ENCODE peak calls at places on chromosomes 1 and 21, in nine cellular contexts. D, Q, V, A, X, N, H, E and J are unnamed samples.

GRCh38 chr21:20902998-20903397 is 95.2 kb upstream of the NCAM2 start:
- DNase-seq in D (no peak), Q (no peak), V (no peak), A (no peak), X (no peak), N (no peak), H (no peak), E (no peak), J (no peak)

GRCh38 chr1:117173711-117174110 is 37.0 kb downstream of the VTCN1 start:
- DNase-seq in D (no peak), Q (no peak), V (no peak), A (no peak), X (no peak), N (no peak), H (no peak), E (no peak), J (no peak)

GRCh38 chr1:116330846-116331245 is 42.2 kb upstream of the ATP1A1 start:
- DNase-seq in D (no peak), Q (no peak), V (no peak), A (no peak), X (no peak), N (no peak), H (no peak), E (no peak), J (no peak)

GRCh38 chr1:217021400-217021799 is 298.2 kb upstream of the ESRRG start:
- DNase-seq in D (no peak), Q (no peak), V (no peak), A (no peak), X (no peak), N (no peak), H (no peak), E (no peak), J (no peak)

GRCh38 chr1:211829343-211830054 is 1.1 kb downstream of the LPGAT1 start:
- DNase-seq in D (peak), Q (peak), V (peak), A (no peak), X (no peak), N (no peak), H (peak), E (peak), J (no peak)

GRCh38 chr21:35562876-35563275 is 497.4 kb downstream of the SETD4 start:
- DNase-seq in D (no peak), Q (no peak), V (no peak), A (peak), X (no peak), N (no peak), H (no peak), E (no peak), J (no peak)

GRCh38 chr1:191279266-191279800 is 801.7 kb upstream of the BRINP3 start:
- DNase-seq in D (no peak), Q (no peak), V (no peak), A (no peak), X (no peak), N (no peak), H (no peak), E (no peak), J (no peak)

GRCh38 chr1:162091681-162092524 is 22.4 kb downstream of the NOS1AP start:
- DNase-seq in D (no peak), Q (no peak), V (no peak), A (no peak), X (no peak), N (no peak), H (peak), E (no peak), J (no peak)

GRCh38 chr1:21273743-21274142 is 16.5 kb downstream of the ECE1 start:
- DNase-seq in D (no peak), Q (peak), V (peak), A (no peak), X (no peak), N (no peak), H (no peak), E (no peak), J (no peak)

GRCh38 chr1:30334767-30335166 is 388.6 kb downstream of the MATN1 start:
- DNase-seq in D (no peak), Q (no peak), V (no peak), A (no peak), X (no peak), N (no peak), H (no peak), E (no peak), J (no peak)

GRCh38 chr1:50181027-50181663 is 72.4 kb downstream of the ELAVL4 start:
- DNase-seq in D (no peak), Q (no peak), V (no peak), A (no peak), X (no peak), N (no peak), H (no peak), E (no peak), J (no peak)

GRCh38 chr1:232368821-232369321 is 261.1 kb downstream of the SIPA1L2 start:
- DNase-seq in D (no peak), Q (no peak), V (no peak), A (no peak), X (no peak), N (no peak), H (no peak), E (no peak), J (no peak)

GRCh38 chr1:207021876-207022596 is 10.5 kb downstream of the C1orf116 start:
- DNase-seq in D (peak), Q (no peak), V (no peak), A (no peak), X (no peak), N (no peak), H (no peak), E (no peak), J (no peak)

GRCh38 chr1:196209983-196210382 is 398.3 kb downstream of the KCNT2 start:
- DNase-seq in D (peak), Q (no peak), V (no peak), A (no peak), X (no peak), N (no peak), H (no peak), E (no peak), J (no peak)

GRCh38 chr1:150566589-150567340 is 12.6 kb downstream of the MCL1 start:
- DNase-seq in D (no peak), Q (no peak), V (no peak), A (no peak), X (no peak), N (no peak), H (no peak), E (no peak), J (no peak)

GRCh38 chr1:186958520-186958919 is 129.8 kb downstream of the PLA2G4A start:
- DNase-seq in D (peak), Q (no peak), V (no peak), A (peak), X (no peak), N (peak), H (no peak), E (no peak), J (no peak)

GRCh38 chr1:93851878-93852277 is 27.1 kb downstream of the DNTTIP2 start:
- DNase-seq in D (no peak), Q (no peak), V (no peak), A (no peak), X (no peak), N (no peak), H (no peak), E (no peak), J (no peak)

GRCh38 chr1:32151319-32151787 is 28.1 kb upstream of the TXLNA start:
- DNase-seq in D (peak), Q (no peak), V (no peak), A (peak), X (no peak), N (no peak), H (no peak), E (peak), J (no peak)

GRCh38 chr1:67496329-67496728 is 66.1 kb upstream of the SERBP1 start:
- DNase-seq in D (no peak), Q (no peak), V (no peak), A (no peak), X (no peak), N (no peak), H (no peak), E (no peak), J (no peak)

GRCh38 chr1:212106286-212106792 is 70.8 kb downstream of the DTL start:
- DNase-seq in D (no peak), Q (no peak), V (no peak), A (no peak), X (no peak), N (no peak), H (peak), E (no peak), J (no peak)

GRCh38 chr1:214050513-214051401 is 63.0 kb downstream of the PROX1 start:
- DNase-seq in D (no peak), Q (no peak), V (no peak), A (no peak), X (no peak), N (no peak), H (no peak), E (no peak), J (no peak)

GRCh38 chr1:26717066-26717465 is 21.3 kb downstream of the ARID1A start:
- DNase-seq in D (peak), Q (no peak), V (no peak), A (no peak), X (no peak), N (no peak), H (no peak), E (no peak), J (no peak)

GRCh38 chr21:44710756-44711326 is 531 bp downstream of the TSPEAR start:
- DNase-seq in D (no peak), Q (peak), V (no peak), A (no peak), X (no peak), N (no peak), H (peak), E (peak), J (no peak)

GRCh38 chr21:42465008-42465878 is 30.8 kb downstream of the RSPH1 start:
- DNase-seq in D (no peak), Q (no peak), V (no peak), A (peak), X (no peak), N (peak), H (no peak), E (no peak), J (no peak)

GRCh38 chr1:200129480-200129879 is 102.0 kb downstream of the NR5A2 start:
- DNase-seq in D (no peak), Q (no peak), V (no peak), A (no peak), X (no peak), N (no peak), H (peak), E (no peak), J (no peak)

GRCh38 chr21:36661511-36662309 is 37.2 kb upstream of the SIM2 start:
- DNase-seq in D (peak), Q (no peak), V (no peak), A (peak), X (no peak), N (no peak), H (peak), E (peak), J (no peak)

GRCh38 chr21:33543505-33544129 is 779 bp downstream of the SON start:
- DNase-seq in D (no peak), Q (peak), V (peak), A (peak), X (no peak), N (no peak), H (no peak), E (peak), J (no peak)

GRCh38 chr1:204450461-204451257 is 39.0 kb upstream of the PPP1R15B start:
- DNase-seq in D (no peak), Q (peak), V (peak), A (no peak), X (no peak), N (no peak), H (peak), E (peak), J (no peak)

GRCh38 chr1:10615336-10615735 is 140.6 kb downstream of the PEX14 start:
- DNase-seq in D (no peak), Q (no peak), V (no peak), A (no peak), X (no peak), N (no peak), H (no peak), E (no peak), J (no peak)

GRCh38 chr1:11680270-11681070 is 478 bp downstream of the MAD2L2 start:
- DNase-seq in D (peak), Q (peak), V (no peak), A (no peak), X (no peak), N (no peak), H (peak), E (no peak), J (no peak)
- TF ChIP-seq CTCF in D (no peak), Q (no peak), V (no peak), A (no peak), X (no peak), N (no peak), H (no peak), E (no peak), J (no peak)

GRCh38 chr1:5707566-5708178 is 284.6 kb downstream of the NPHP4 start:
- DNase-seq in D (no peak), Q (no peak), V (no peak), A (no peak), X (no peak), N (no peak), H (no peak), E (no peak), J (no peak)
- H3K4me3 ChIP-seq in D (no peak), Q (no peak), V (no peak), A (no peak), X (no peak), N (no peak), H (no peak), E (no peak), J (no peak)

GRCh38 chr1:18322353-18323032 is 158.2 kb upstream of the KLHDC7A start:
- DNase-seq in D (no peak), Q (no peak), V (no peak), A (no peak), X (no peak), N (no peak), H (peak), E (peak), J (no peak)

GRCh38 chr1:18326171-18326950 is 154.4 kb upstream of the KLHDC7A start:
- DNase-seq in D (no peak), Q (no peak), V (no peak), A (no peak), X (no peak), N (no peak), H (no peak), E (no peak), J (no peak)

GRCh38 chr1:18323259-18323658 is 157.5 kb upstream of the KLHDC7A start:
- DNase-seq in D (no peak), Q (no peak), V (no peak), A (no peak), X (no peak), N (no peak), H (no peak), E (no peak), J (no peak)

GRCh38 chr1:18325151-18325550 is 155.6 kb upstream of the KLHDC7A start:
- DNase-seq in D (no peak), Q (no peak), V (no peak), A (no peak), X (no peak), N (no peak), H (no peak), E (no peak), J (no peak)

DNA sequence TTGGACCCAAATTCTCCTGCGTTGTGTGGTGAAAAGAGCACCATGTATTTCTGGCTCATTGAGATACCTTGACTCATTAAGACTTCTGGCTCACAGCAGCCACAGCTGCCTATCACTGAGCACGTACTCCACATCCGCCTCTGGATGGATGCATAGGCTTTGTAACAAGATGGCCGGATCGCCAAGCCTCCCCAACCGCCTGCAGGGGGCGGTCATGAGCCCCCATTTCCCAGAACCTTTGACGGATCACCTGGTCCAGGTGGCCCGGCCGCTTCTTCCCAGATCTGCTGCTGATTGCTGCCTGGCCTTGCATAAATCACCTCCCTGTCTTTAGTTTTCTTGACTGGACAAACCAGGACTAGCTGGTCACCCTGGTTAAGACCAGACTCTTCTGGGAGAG is 156.5 kb upstream of the KLHDC7A start:
- DNase-seq in D (no peak), Q (no peak), V (no peak), A (no peak), X (no peak), N (no peak), H (peak), E (no peak), J (no peak)
- TF ChIP-seq CTCF in D (no peak), Q (no peak), V (no peak), A (no peak), X (no peak), N (no peak), H (peak), E (peak), J (peak)

GRCh38 chr21:46033410-46034404 is 52.1 kb downstream of the COL6A1 start:
- DNase-seq in D (no peak), Q (no peak), V (no peak), A (no peak), X (no peak), N (no peak), H (no peak), E (no peak), J (no peak)
- H3K4me3 ChIP-seq in D (no peak), Q (no peak), V (no peak), A (no peak), X (no peak), N (no peak), H (no peak), E (no peak), J (no peak)

GRCh38 chr1:88228153-88228552 is 455.9 kb upstream of the PKN2 start:
- DNase-seq in D (no peak), Q (no peak), V (no peak), A (no peak), X (no peak), N (no peak), H (peak), E (peak), J (no peak)
- TF ChIP-seq CTCF in D (no peak), Q (no peak), V (no peak), A (peak), X (no peak), N (no peak), H (peak), E (no peak), J (peak)

GRCh38 chr1:230753586-230754251 is 6.5 kb downstream of the CAPN9 start:
- DNase-seq in D (no peak), Q (no peak), V (peak), A (no peak), X (no peak), N (no peak), H (peak), E (no peak), J (no peak)
- H3K4me3 ChIP-seq in D (no peak), Q (no peak), V (peak), A (no peak), X (peak), N (no peak), H (peak), E (no peak), J (no peak)

GRCh38 chr1:94926365-94926914 is 470 bp downstream of the CNN3 start:
- DNase-seq in D (no peak), Q (peak), V (peak), A (no peak), X (no peak), N (no peak), H (peak), E (peak), J (no peak)

GRCh38 chr1:94927405-94928175 is 680 bp upstream of the CNN3 start:
- DNase-seq in D (peak), Q (no peak), V (no peak), A (peak), X (no peak), N (no peak), H (peak), E (no peak), J (no peak)

GRCh38 chr1:94928293-94928939 is 1.5 kb upstream of the CNN3 start:
- DNase-seq in D (no peak), Q (no peak), V (no peak), A (no peak), X (no peak), N (no peak), H (no peak), E (no peak), J (no peak)

GRCh38 chr1:94925561-94926364 is 1.1 kb downstream of the CNN3 start:
- DNase-seq in D (peak), Q (peak), V (peak), A (peak), X (no peak), N (no peak), H (peak), E (peak), J (no peak)

GRCh38 chr1:94926915-94927404 is at the start of gene CNN3:
- DNase-seq in D (peak), Q (peak), V (peak), A (peak), X (peak), N (no peak), H (peak), E (peak), J (no peak)
- TF ChIP-seq CTCF in D (peak), Q (no peak), V (no peak), A (peak), X (no peak), N (no peak), H (no peak), E (no peak), J (no peak)

GRCh38 chr1:24317081-24317480 is 2.1 kb upstream of the GRHL3 start:
- DNase-seq in D (no peak), Q (no peak), V (no peak), A (no peak), X (no peak), N (no peak), H (no peak), E (no peak), J (no peak)

GRCh38 chr1:24321150-24321549 is 2.0 kb downstream of the GRHL3 start:
- DNase-seq in D (no peak), Q (no peak), V (no peak), A (no peak), X (no peak), N (no peak), H (no peak), E (no peak), J (no peak)

GRCh38 chr1:24319962-24320361 is 805 bp downstream of the GRHL3 start:
- DNase-seq in D (no peak), Q (no peak), V (no peak), A (no peak), X (no peak), N (no peak), H (no peak), E (no peak), J (no peak)

GRCh38 chr1:24318238-24318987 is 744 bp upstream of the GRHL3 start:
- DNase-seq in D (peak), Q (no peak), V (no peak), A (no peak), X (no peak), N (no peak), H (no peak), E (no peak), J (no peak)

DNA sequence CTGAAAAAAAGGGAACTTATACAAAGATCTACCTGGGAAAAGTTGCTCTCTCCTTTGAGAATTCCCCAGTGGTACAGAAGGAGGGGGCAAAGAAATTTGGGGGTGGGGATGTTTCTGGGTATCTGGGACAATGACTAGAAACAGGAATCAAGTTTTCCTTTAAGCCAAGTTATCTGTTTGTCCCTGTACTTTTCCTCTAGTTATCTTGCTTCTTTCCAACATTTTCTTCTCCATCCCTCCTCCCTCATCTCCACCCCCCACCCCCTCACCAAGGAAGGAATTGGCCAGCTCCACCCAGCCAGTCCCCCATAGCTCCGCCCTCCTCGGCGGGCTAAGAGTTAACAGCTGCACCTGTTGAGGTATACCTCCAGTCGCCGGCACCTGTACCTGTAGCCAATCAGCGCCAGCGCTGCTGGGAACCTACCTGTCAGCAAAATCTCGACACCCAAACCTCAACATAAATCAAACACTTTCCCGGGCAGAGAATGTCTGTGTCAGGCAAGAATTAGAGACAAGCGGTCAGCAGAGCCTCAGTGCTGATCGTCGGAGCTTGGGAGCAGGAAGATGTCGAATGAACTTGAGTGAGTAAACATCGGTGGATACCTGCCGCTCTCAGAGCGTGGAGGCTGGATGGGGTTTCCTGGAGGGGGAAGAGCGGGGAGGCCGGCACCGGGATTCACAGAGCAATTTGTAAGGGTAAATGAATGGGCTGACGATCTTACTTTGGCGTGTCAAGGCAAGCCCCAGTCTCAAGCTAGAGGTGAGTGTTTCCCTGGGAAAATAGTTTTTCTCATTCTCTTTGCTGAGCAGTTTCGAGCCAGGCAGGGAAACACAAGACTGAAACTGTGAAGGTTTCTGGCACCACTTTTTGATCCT is at the start of gene GRHL3:
- DNase-seq in D (no peak), Q (no peak), V (no peak), A (no peak), X (no peak), N (no peak), H (peak), E (no peak), J (no peak)
- H3K4me3 ChIP-seq in D (no peak), Q (no peak), V (no peak), A (no peak), X (peak), N (no peak), H (peak), E (no peak), J (no peak)